ENCODE peak calls at places on chromosome 12, in ten cellular contexts. E, F, Z, H, X, Q, G, B, C and L are unnamed samples.

GRCh38 chr12:117832459-117833457 is 136.0 kb downstream of the KSR2 start:
- DNase-seq in E (no peak), F (peak), Z (no peak), H (no peak), X (no peak), Q (no peak), G (no peak), B (no peak), C (no peak), L (no peak)

GRCh38 chr12:91984571-91984970 is 161.1 kb downstream of the BTG1 start:
- DNase-seq in E (peak), F (peak), Z (no peak), H (no peak), X (no peak), Q (peak), G (no peak), B (no peak), C (no peak), L (no peak)

GRCh38 chr12:1933342-1933992 is 15.0 kb upstream of the CACNA2D4 start:
- DNase-seq in E (peak), F (peak), Z (no peak), H (peak), X (no peak), Q (no peak), G (no peak), B (no peak), C (peak), L (no peak)

GRCh38 chr12:109868182-109869051 is 11.9 kb downstream of the GLTP start:
- DNase-seq in E (no peak), F (no peak), Z (no peak), H (no peak), X (no peak), Q (no peak), G (no peak), B (no peak), C (no peak), L (no peak)

GRCh38 chr12:111841236-111841749 is 735 bp upstream of the MAPKAPK5 start:
- DNase-seq in E (no peak), F (peak), Z (no peak), H (no peak), X (no peak), Q (no peak), G (no peak), B (no peak), C (no peak), L (no peak)

GRCh38 chr12:53049582-53050318 is at the start of gene TNS2:
- DNase-seq in E (peak), F (peak), Z (no peak), H (peak), X (peak), Q (peak), G (no peak), B (peak), C (peak), L (peak)

GRCh38 chr12:73341559-73342247 is 1069.5 kb downstream of the TRHDE start:
- DNase-seq in E (no peak), F (no peak), Z (no peak), H (no peak), X (no peak), Q (no peak), G (no peak), B (no peak), C (no peak), L (no peak)

GRCh38 chr12:19421503-19422282 is 17.6 kb upstream of the AEBP2 start:
- DNase-seq in E (no peak), F (no peak), Z (no peak), H (peak), X (no peak), Q (no peak), G (no peak), B (no peak), C (no peak), L (no peak)

GRCh38 chr12:84186433-84186832 is 726.2 kb downstream of the SLC6A15 start:
- DNase-seq in E (no peak), F (no peak), Z (no peak), H (no peak), X (no peak), Q (no peak), G (no peak), B (no peak), C (no peak), L (no peak)

GRCh38 chr12:4566474-4566873 is 4.5 kb downstream of the DYRK4 start:
- DNase-seq in E (no peak), F (no peak), Z (no peak), H (no peak), X (no peak), Q (no peak), G (no peak), B (no peak), C (no peak), L (no peak)

GRCh38 chr12:68483592-68484373 is 126.9 kb upstream of the RAP1B start:
- DNase-seq in E (peak), F (peak), Z (no peak), H (no peak), X (no peak), Q (peak), G (no peak), B (no peak), C (no peak), L (no peak)

GRCh38 chr12:78802593-78802992 is 62.0 kb upstream of the SYT1 start:
- DNase-seq in E (peak), F (peak), Z (no peak), H (no peak), X (no peak), Q (peak), G (no peak), B (no peak), C (no peak), L (no peak)

GRCh38 chr12:27984275-27984674 is 11.7 kb upstream of the PTHLH start:
- DNase-seq in E (peak), F (peak), Z (no peak), H (no peak), X (no peak), Q (peak), G (no peak), B (no peak), C (no peak), L (no peak)

GRCh38 chr12:28780096-28780495 is 369.0 kb upstream of the FAR2 start:
- DNase-seq in E (peak), F (peak), Z (no peak), H (no peak), X (no peak), Q (peak), G (no peak), B (no peak), C (no peak), L (no peak)

GRCh38 chr12:91732086-91732485 is 413.6 kb downstream of the BTG1 start:
- DNase-seq in E (no peak), F (peak), Z (no peak), H (no peak), X (no peak), Q (peak), G (no peak), B (no peak), C (no peak), L (no peak)

GRCh38 chr12:113227169-113227568 is 5.9 kb downstream of the TPCN1 start:
- DNase-seq in E (no peak), F (no peak), Z (no peak), H (no peak), X (no peak), Q (no peak), G (no peak), B (no peak), C (no peak), L (no peak)

GRCh38 chr12:110750784-110751461 is 8.2 kb upstream of the PPP1CC start:
- DNase-seq in E (peak), F (peak), Z (no peak), H (no peak), X (no peak), Q (no peak), G (no peak), B (no peak), C (no peak), L (no peak)

GRCh38 chr12:2792670-2793500 is 1.9 kb upstream of the FKBP4 start:
- DNase-seq in E (no peak), F (no peak), Z (no peak), H (peak), X (no peak), Q (no peak), G (no peak), B (no peak), C (no peak), L (no peak)

GRCh38 chr12:70762000-70762399 is 124.8 kb upstream of the PTPRB start:
- DNase-seq in E (no peak), F (no peak), Z (no peak), H (no peak), X (no peak), Q (no peak), G (no peak), B (no peak), C (no peak), L (no peak)

GRCh38 chr12:117516034-117516433 is 154.6 kb upstream of the NOS1 start:
- DNase-seq in E (no peak), F (no peak), Z (no peak), H (no peak), X (no peak), Q (no peak), G (no peak), B (no peak), C (no peak), L (no peak)

GRCh38 chr12:108400060-108400459 is 60.9 kb upstream of the CMKLR1 start:
- DNase-seq in E (no peak), F (no peak), Z (no peak), H (no peak), X (no peak), Q (no peak), G (no peak), B (no peak), C (no peak), L (no peak)

GRCh38 chr12:68189766-68190700 is 30.5 kb upstream of the IFNG start:
- DNase-seq in E (peak), F (peak), Z (no peak), H (no peak), X (no peak), Q (peak), G (no peak), B (no peak), C (no peak), L (no peak)

GRCh38 chr12:87160848-87161601 is 868.2 kb downstream of the C12orf50 start:
- DNase-seq in E (no peak), F (no peak), Z (no peak), H (no peak), X (no peak), Q (no peak), G (no peak), B (no peak), C (no peak), L (no peak)

DNA sequence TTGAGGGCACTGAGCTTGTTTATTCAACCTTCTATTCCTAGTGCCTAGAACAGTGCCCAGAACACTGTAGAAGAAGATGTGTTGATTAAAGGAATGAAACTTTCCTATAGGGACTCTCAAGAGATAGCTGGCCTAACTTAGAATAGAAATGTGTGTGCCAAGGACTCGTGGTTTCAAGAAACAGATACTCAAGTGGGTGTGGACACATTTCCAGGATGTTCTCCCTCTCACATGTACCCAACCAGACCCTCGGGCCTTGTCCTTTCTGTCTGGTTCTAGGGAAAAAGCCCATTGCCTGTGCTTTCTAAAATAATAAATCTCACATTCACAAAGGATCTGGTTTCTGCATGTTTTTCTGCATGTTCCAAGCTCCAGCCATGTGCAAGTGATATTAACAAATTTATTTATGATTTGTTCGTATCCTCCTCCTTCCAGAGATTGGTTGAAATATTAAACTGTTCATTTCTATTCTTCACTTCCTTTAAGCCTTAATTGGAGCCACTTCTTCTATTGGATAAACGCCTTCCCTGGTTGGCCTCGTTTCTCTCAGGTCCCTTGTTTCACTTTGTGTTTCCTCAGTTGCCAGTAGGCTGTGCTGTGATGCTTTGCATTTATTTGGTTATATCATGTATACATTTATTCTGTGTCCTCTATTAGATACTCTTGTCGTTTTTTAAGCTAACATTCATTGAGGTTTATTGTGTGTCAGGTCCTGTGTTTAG is 89.8 kb downstream of the CRADD start:
- DNase-seq in E (peak), F (peak), Z (no peak), H (no peak), X (no peak), Q (peak), G (no peak), B (no peak), C (peak), L (no peak)
- TF ChIP-seq CTCF in E (peak), F (peak), Z (peak), H (peak), X (peak), Q (peak), G (no peak), B (no peak), C (peak), L (no peak)

DNA sequence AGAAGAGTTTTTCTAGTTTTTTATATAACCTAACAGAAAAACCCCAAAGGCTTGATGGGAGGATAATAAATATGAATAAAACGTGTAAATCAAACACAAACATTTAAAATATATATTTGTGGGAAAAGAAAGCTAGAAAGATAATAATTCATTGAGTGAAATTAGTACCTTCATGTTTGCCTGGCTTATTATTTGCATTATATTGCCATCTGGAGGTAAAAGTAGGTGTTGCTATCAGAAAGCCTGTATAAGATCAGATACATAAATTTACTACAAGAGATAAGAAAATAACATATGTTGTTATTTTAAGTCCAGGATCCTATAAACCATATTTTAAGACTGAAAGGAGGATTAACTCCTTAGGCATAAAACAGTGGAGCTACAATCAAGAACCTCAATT is 77.7 kb downstream of the NTS start:
- DNase-seq in E (peak), F (peak), Z (no peak), H (no peak), X (no peak), Q (peak), G (no peak), B (no peak), C (no peak), L (no peak)
- TF ChIP-seq CTCF in E (peak), F (peak), Z (peak), H (peak), X (peak), Q (peak), G (peak), B (peak), C (peak), L (peak)

GRCh38 chr12:22981711-22982110 is 356.7 kb downstream of the ETNK1 start:
- DNase-seq in E (peak), F (peak), Z (no peak), H (no peak), X (no peak), Q (peak), G (no peak), B (no peak), C (no peak), L (no peak)
- TF ChIP-seq CTCF in E (peak), F (peak), Z (no peak), H (no peak), X (peak), Q (no peak), G (no peak), B (no peak), C (no peak), L (no peak)

GRCh38 chr12:9752145-9752717 is 8.5 kb downstream of the CD69 start:
- DNase-seq in E (no peak), F (no peak), Z (no peak), H (no peak), X (no peak), Q (no peak), G (no peak), B (no peak), C (no peak), L (no peak)

GRCh38 chr12:9753042-9753820 is 7.5 kb downstream of the CD69 start:
- DNase-seq in E (no peak), F (no peak), Z (no peak), H (no peak), X (no peak), Q (no peak), G (no peak), B (no peak), C (no peak), L (no peak)

GRCh38 chr12:9754097-9754964 is 6.4 kb downstream of the CD69 start:
- DNase-seq in E (no peak), F (no peak), Z (no peak), H (no peak), X (no peak), Q (no peak), G (no peak), B (no peak), C (no peak), L (no peak)

GRCh38 chr12:9751204-9752144 is 9.2 kb downstream of the CD69 start:
- DNase-seq in E (peak), F (peak), Z (no peak), H (no peak), X (no peak), Q (peak), G (no peak), B (no peak), C (no peak), L (no peak)

GRCh38 chr12:9750276-9751203 is 10.2 kb downstream of the CD69 start:
- DNase-seq in E (peak), F (peak), Z (peak), H (no peak), X (peak), Q (peak), G (peak), B (peak), C (peak), L (no peak)
- TF ChIP-seq CTCF in E (peak), F (peak), Z (peak), H (peak), X (peak), Q (peak), G (peak), B (peak), C (peak), L (peak)

GRCh38 chr12:131046813-131047788 is 93.4 kb downstream of the ADGRD1 start:
- DNase-seq in E (no peak), F (no peak), Z (no peak), H (no peak), X (peak), Q (no peak), G (no peak), B (no peak), C (no peak), L (no peak)

GRCh38 chr12:131044136-131044535 is 90.4 kb downstream of the ADGRD1 start:
- DNase-seq in E (no peak), F (no peak), Z (no peak), H (no peak), X (peak), Q (no peak), G (no peak), B (no peak), C (no peak), L (no peak)

GRCh38 chr12:131047789-131048610 is 94.3 kb downstream of the ADGRD1 start:
- DNase-seq in E (no peak), F (no peak), Z (no peak), H (no peak), X (peak), Q (no peak), G (no peak), B (no peak), C (no peak), L (no peak)

GRCh38 chr12:131044760-131045381 is 91.2 kb downstream of the ADGRD1 start:
- DNase-seq in E (no peak), F (no peak), Z (no peak), H (no peak), X (peak), Q (no peak), G (no peak), B (no peak), C (no peak), L (no peak)

DNA sequence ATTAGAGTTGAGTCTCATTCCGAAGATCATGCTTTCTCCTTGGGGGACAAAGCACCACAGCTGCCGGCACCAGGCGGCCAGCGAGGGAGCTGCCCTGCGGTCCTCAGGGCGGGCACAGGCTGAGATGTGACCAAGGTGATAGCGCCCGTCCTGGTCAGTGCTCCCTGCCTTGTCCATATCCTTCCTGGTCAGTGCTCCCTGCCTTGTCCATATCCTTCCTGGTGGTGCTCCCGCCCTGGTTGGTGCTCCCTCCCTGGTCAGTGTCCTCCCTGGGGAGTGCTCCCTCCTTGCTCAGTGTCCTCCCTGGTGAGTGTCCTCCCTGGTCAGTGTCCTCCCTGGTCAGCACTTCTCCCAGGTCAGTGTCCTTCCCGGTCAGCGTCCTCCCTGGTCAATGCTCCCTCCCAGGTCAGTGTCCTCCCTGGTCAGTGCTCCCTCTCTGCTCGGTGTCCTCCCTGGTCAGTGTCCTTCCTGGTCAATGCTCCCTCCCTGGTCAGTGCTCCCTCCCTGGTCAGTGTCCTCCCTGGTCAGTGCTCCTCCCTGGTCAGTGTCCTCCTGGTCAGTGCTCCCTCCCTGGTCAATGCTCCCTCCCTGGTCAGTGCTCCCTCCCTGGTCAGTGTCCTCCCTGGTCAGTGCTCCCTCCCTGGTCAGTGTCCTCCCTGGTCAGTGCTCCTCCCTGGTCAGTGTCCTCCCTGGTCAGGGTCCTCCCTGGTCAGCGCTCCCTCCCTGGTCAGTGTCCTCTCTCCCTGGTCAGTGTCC is 92.2 kb downstream of the ADGRD1 start:
- DNase-seq in E (no peak), F (no peak), Z (no peak), H (no peak), X (no peak), Q (no peak), G (no peak), B (no peak), C (no peak), L (no peak)
- TF ChIP-seq CTCF in E (no peak), F (no peak), Z (no peak), H (no peak), X (no peak), Q (no peak), G (no peak), B (no peak), C (no peak), L (no peak)

GRCh38 chr12:120121343-120121742 is 4.8 kb upstream of the RAB35 start:
- DNase-seq in E (no peak), F (no peak), Z (no peak), H (no peak), X (peak), Q (no peak), G (no peak), B (no peak), C (no peak), L (no peak)
- TF ChIP-seq CTCF in E (no peak), F (no peak), Z (no peak), H (no peak), X (no peak), Q (no peak), G (no peak), B (no peak), C (no peak), L (no peak)

GRCh38 chr12:54279632-54280400 is at the start of gene CBX5:
- DNase-seq in E (peak), F (peak), Z (peak), H (peak), X (peak), Q (peak), G (peak), B (peak), C (peak), L (peak)

GRCh38 chr12:54282949-54283593 is 2.5 kb downstream of the HNRNPA1 start:
- DNase-seq in E (no peak), F (no peak), Z (no peak), H (no peak), X (no peak), Q (no peak), G (no peak), B (no peak), C (peak), L (no peak)

GRCh38 chr12:54279227-54279631 is 693 bp downstream of the CBX5 start:
- DNase-seq in E (no peak), F (no peak), Z (no peak), H (no peak), X (no peak), Q (no peak), G (no peak), B (no peak), C (no peak), L (no peak)

GRCh38 chr12:54277823-54278276 is 2.1 kb downstream of the CBX5 start:
- DNase-seq in E (peak), F (peak), Z (no peak), H (no peak), X (no peak), Q (peak), G (no peak), B (no peak), C (no peak), L (no peak)

GRCh38 chr12:54280401-54281260 is at the start of gene HNRNPA1:
- DNase-seq in E (peak), F (peak), Z (peak), H (peak), X (peak), Q (peak), G (peak), B (peak), C (peak), L (peak)
- TF ChIP-seq CTCF in E (no peak), F (no peak), Z (no peak), H (no peak), X (no peak), Q (no peak), G (no peak), B (no peak), C (no peak), L (no peak)